ENCODE peak calls at places on chromosome X, in five cellular contexts. T, M, N, P and B are unnamed samples.
A peak's percentile ranks its signal among the peaks of the same experiment; 100 is the strongest.

GRCh38 chrX:150664290-150664689 is 28.9 kb upstream of the MTMR1 start:
- DNase-seq in T (no peak), M (no peak), N (no peak), P (no peak), B (peak; percentile 63)

GRCh38 chrX:150200820-150201287 is 162.3 kb upstream of the MAMLD1 start:
- DNase-seq in T (no peak), M (peak; percentile 69), N (peak; percentile 97), P (peak; percentile 80), B (peak; percentile 72)

GRCh38 chrX:153061732-153062131 is 5.5 kb downstream of the PNMA3 start:
- DNase-seq in T (no peak), M (no peak), N (peak; percentile 68), P (no peak), B (no peak)

GRCh38 chrX:110059410-110059809 is 56.5 kb downstream of the TMEM164 start:
- DNase-seq in T (no peak), M (no peak), N (no peak), P (no peak), B (no peak)

GRCh38 chrX:151725338-151725614 is 9.3 kb upstream of the CNGA2 start:
- DNase-seq in T (no peak), M (no peak), N (no peak), P (no peak), B (no peak)

GRCh38 chrX:74349387-74349786 is 45.4 kb downstream of the ZCCHC13 start:
- DNase-seq in T (no peak), M (no peak), N (peak; percentile 68), P (peak; percentile 6), B (no peak)

GRCh38 chrX:63350551-63350950 is 581 bp downstream of the SPIN4 start:
- DNase-seq in T (peak; percentile 13), M (peak; percentile 47), N (peak; percentile 34), P (no peak), B (peak; percentile 75)

GRCh38 chrX:104565791-104566687 is at the start of gene IL1RAPL2:
- DNase-seq in T (peak; percentile 51), M (no peak), N (peak; percentile 34), P (no peak), B (no peak)

GRCh38 chrX:31219174-31219573 is 147.3 kb upstream of the FTHL17 start:
- DNase-seq in T (no peak), M (no peak), N (no peak), P (no peak), B (no peak)

GRCh38 chrX:68832101-68832416 is 3.2 kb downstream of the EFNB1 start:
- DNase-seq in T (no peak), M (peak; percentile 24), N (peak; percentile 88), P (no peak), B (peak; percentile 60)

GRCh38 chrX:36721990-36722389 is 286.2 kb upstream of the FAM47C start:
- DNase-seq in T (no peak), M (no peak), N (no peak), P (no peak), B (no peak)

GRCh38 chrX:33132569-33132968 is 78.8 kb downstream of the DMD start:
- DNase-seq in T (no peak), M (no peak), N (no peak), P (no peak), B (no peak)
- H3K9ac ChIP-seq in T (no peak overlapping the region), M (no peak overlapping the region), N (no peak overlapping the region), P (no peak overlapping the region), B (no peak overlapping the region)

DNA sequence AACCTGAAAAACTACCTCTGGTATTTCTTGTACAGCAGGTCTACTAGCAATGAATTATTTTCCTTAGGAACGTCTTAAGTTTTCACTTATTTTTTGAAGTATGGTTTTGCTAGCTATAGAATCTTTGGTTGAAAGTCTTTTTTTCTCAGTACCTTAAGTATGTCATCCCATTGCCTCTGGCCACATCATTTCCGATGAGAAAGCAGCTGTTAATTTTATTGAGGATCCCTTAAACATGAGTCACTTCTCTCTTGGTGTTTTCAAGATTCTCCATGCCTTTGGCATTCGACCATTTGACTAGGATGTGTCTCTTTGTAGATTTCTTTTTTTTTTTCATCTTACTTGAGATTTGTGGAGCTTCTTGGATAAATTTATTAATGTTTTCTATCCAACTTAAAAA is 803.8 kb upstream of the AMOT start:
- DNase-seq in T (no peak), M (no peak), N (peak; percentile 74), P (no peak), B (no peak)
- H2AFZ ChIP-seq in T (no peak overlapping the region), M (no peak overlapping the region), N (no peak overlapping the region), P (no peak overlapping the region), B (no peak overlapping the region)

GRCh38 chrX:53073115-53073581 is 9.0 kb upstream of the TSPYL2 start:
- DNase-seq in T (no peak), M (no peak), N (no peak), P (peak; percentile 21), B (no peak)
- H3K9ac ChIP-seq in T (no peak overlapping the region), M (no peak overlapping the region), N (no peak overlapping the region), P (peak overlapping the region; percentile 59), B (peak overlapping the region; percentile 68)

GRCh38 chrX:24525455-24525854 is 60.4 kb downstream of the PDK3 start:
- DNase-seq in T (no peak), M (no peak), N (no peak), P (no peak), B (no peak)

GRCh38 chrX:24526616-24527015 is 61.5 kb downstream of the PDK3 start:
- DNase-seq in T (no peak), M (no peak), N (no peak), P (no peak), B (no peak)

DNA sequence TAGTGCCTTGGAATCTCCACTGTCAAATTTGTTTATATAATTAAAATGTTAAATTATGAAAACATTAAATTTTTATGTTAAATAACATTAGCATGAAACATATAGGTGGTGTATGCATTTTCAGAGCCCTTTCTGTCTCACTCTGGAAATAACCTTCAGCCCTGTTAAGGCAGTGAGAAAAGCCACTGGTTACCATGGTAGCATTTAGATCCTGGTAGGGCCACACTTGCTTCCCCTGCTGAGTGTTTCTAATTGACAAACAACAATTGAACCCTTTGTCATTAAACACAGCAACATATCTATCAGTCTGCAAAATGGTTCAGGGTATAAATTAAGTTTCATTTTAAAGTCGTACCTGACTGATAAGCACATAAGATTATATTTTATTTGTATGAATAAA is 63.5 kb downstream of the PDK3 start:
- DNase-seq in T (no peak), M (no peak), N (no peak), P (no peak), B (no peak)
- H2AFZ ChIP-seq in T (no peak overlapping the region), M (no peak overlapping the region), N (no peak overlapping the region), P (no peak overlapping the region), B (no peak overlapping the region)

GRCh38 chrX:6981718-6982406 is 165.7 kb upstream of the STS start:
- DNase-seq in T (no peak), M (no peak), N (no peak), P (no peak), B (no peak)
- H3K9ac ChIP-seq in T (no peak overlapping the region), M (no peak overlapping the region), N (no peak overlapping the region), P (no peak overlapping the region), B (no peak overlapping the region)

GRCh38 chrX:108437354-108437753 is 868 bp downstream of the COL4A6 start:
- DNase-seq in T (no peak), M (no peak), N (peak; percentile 9), P (no peak), B (no peak)

GRCh38 chrX:108435261-108435660 is 3.0 kb downstream of the COL4A6 start:
- DNase-seq in T (no peak), M (no peak), N (no peak), P (no peak), B (no peak)

GRCh38 chrX:108439961-108440696 is 491 bp downstream of the COL4A5 start:
- DNase-seq in T (no peak), M (no peak), N (peak; percentile 55), P (no peak), B (no peak)

GRCh38 chrX:108439434-108439883 is at the start of gene COL4A5:
- DNase-seq in T (peak; percentile 69), M (no peak), N (peak; percentile 79), P (peak; percentile 80), B (no peak)

GRCh38 chrX:108437789-108438623 is at the start of gene COL4A6:
- DNase-seq in T (no peak), M (no peak), N (peak; percentile 35), P (no peak), B (no peak)
- H2AFZ ChIP-seq in T (peak within 1 kb of the TSS; percentile 82), M (no peak within 1 kb of the TSS), N (peak within 1 kb of the TSS; percentile 92), P (peak within 1 kb of the TSS; percentile 54), B (no peak within 1 kb of the TSS)

DNA sequence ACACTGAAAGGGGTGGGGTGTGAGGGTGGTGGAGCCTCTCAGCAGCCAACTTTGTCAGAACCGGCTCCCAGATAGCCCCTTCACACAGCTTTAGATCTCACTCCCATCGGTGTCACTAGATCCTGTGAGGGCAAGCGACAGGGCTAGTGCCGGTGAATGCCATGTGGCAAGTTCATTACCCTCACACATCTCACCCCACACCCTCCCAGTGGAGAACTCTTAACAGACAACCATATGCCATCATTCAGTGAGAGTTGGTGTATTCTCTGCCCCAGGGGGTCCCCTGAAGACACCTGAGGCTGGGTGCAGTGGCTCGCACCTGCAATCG is 15.3 kb downstream of the SEPTIN6 start:
- DNase-seq in T (no peak), M (no peak), N (no peak), P (no peak), B (no peak)
- H3K9ac ChIP-seq in T (no peak overlapping the region), M (peak overlapping the region; percentile 59), N (no peak overlapping the region), P (no peak overlapping the region), B (no peak overlapping the region)

DNA sequence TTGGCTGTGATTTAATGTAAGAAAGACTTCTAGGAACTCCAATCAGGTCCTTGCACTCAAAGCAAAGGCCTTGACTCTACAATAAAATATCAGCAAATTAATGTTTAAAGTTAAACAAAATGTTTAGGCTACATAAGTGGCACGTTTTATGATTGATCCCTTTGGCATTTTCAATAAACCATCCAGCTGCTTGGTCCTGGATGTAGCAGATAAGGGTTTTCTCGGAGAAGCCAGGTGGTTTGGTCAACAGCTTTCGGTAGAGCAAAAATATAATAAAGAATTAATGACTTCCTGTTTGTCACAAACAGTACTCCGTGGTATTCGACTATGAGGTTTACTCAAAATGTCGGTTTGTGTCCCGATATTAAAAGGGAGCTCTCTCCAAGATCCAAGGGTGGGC is 95.8 kb downstream of the GEMIN8 start:
- DNase-seq in T (no peak), M (no peak), N (no peak), P (no peak), B (no peak)
- H2AFZ ChIP-seq in T (no peak overlapping the region), M (no peak overlapping the region), N (no peak overlapping the region), P (no peak overlapping the region), B (no peak overlapping the region)